ENCODE peak calls at places on chromosomes 4 and X, in eight cellular contexts. One of them, this sample, is unnamed.

GRCh38 chr4:100504086-100504874 is 13.5 kb downstream of the EMCN start:
- DNase-seq in mammary epithelial cell: no peak
- DNase-seq in heart left ventricle: no peak
- DNase-seq in HFF-Myc: no peak
- DNase-seq in tibial artery: no peak
- DNase-seq in astrocyte of the spinal cord: peak
- DNase-seq in vagina: no peak
- DNase-seq in transverse colon: no peak
- DNase-seq in this sample: no peak

GRCh38 chrX:136156560-136157117 is 9.3 kb downstream of the FHL1 start:
- DNase-seq in mammary epithelial cell: no peak
- DNase-seq in heart left ventricle: no peak
- DNase-seq in HFF-Myc: no peak
- DNase-seq in tibial artery: no peak
- DNase-seq in astrocyte of the spinal cord: no peak
- DNase-seq in vagina: no peak
- DNase-seq in transverse colon: no peak
- DNase-seq in this sample: no peak

GRCh38 chr4:173121044-173121685 is 47.4 kb upstream of the GALNT7 start:
- DNase-seq in mammary epithelial cell: peak
- DNase-seq in heart left ventricle: no peak
- DNase-seq in HFF-Myc: no peak
- DNase-seq in tibial artery: no peak
- DNase-seq in astrocyte of the spinal cord: peak
- DNase-seq in vagina: no peak
- DNase-seq in transverse colon: peak
- DNase-seq in this sample: no peak

GRCh38 chr4:55127053-55127452 is 1.7 kb upstream of the KDR start:
- DNase-seq in mammary epithelial cell: no peak
- DNase-seq in heart left ventricle: no peak
- DNase-seq in HFF-Myc: no peak
- DNase-seq in tibial artery: no peak
- DNase-seq in astrocyte of the spinal cord: no peak
- DNase-seq in vagina: no peak
- DNase-seq in transverse colon: no peak
- DNase-seq in this sample: no peak

GRCh38 chr4:159105761-159106243 is 2.9 kb downstream of the RAPGEF2 start:
- DNase-seq in mammary epithelial cell: peak
- DNase-seq in heart left ventricle: no peak
- DNase-seq in HFF-Myc: no peak
- DNase-seq in tibial artery: no peak
- DNase-seq in astrocyte of the spinal cord: peak
- DNase-seq in vagina: no peak
- DNase-seq in transverse colon: no peak
- DNase-seq in this sample: no peak

GRCh38 chr4:123198706-123199105 is 197.9 kb upstream of the SPRY1 start:
- DNase-seq in mammary epithelial cell: no peak
- DNase-seq in heart left ventricle: no peak
- DNase-seq in HFF-Myc: no peak
- DNase-seq in tibial artery: no peak
- DNase-seq in astrocyte of the spinal cord: no peak
- DNase-seq in vagina: no peak
- DNase-seq in transverse colon: no peak
- DNase-seq in this sample: no peak

GRCh38 chr4:184503869-184504300 is 29.5 kb upstream of the IRF2 start:
- DNase-seq in mammary epithelial cell: peak
- DNase-seq in heart left ventricle: no peak
- DNase-seq in HFF-Myc: peak
- DNase-seq in tibial artery: no peak
- DNase-seq in astrocyte of the spinal cord: no peak
- DNase-seq in vagina: no peak
- DNase-seq in transverse colon: no peak
- DNase-seq in this sample: no peak

GRCh38 chr4:44927361-44928061 is 201.2 kb upstream of the GNPDA2 start:
- DNase-seq in mammary epithelial cell: peak
- DNase-seq in heart left ventricle: no peak
- DNase-seq in HFF-Myc: no peak
- DNase-seq in tibial artery: no peak
- DNase-seq in astrocyte of the spinal cord: peak
- DNase-seq in vagina: no peak
- DNase-seq in transverse colon: no peak
- DNase-seq in this sample: no peak

GRCh38 chr4:114077610-114078009 is 98.2 kb upstream of the ARSJ start:
- DNase-seq in mammary epithelial cell: peak
- DNase-seq in heart left ventricle: no peak
- DNase-seq in HFF-Myc: peak
- DNase-seq in tibial artery: no peak
- DNase-seq in astrocyte of the spinal cord: peak
- DNase-seq in vagina: no peak
- DNase-seq in transverse colon: no peak
- DNase-seq in this sample: peak

GRCh38 chrX:26558719-26559386 is 342.9 kb downstream of the MAGEB5 start:
- DNase-seq in mammary epithelial cell: no peak
- DNase-seq in heart left ventricle: no peak
- DNase-seq in HFF-Myc: no peak
- DNase-seq in tibial artery: no peak
- DNase-seq in astrocyte of the spinal cord: no peak
- DNase-seq in vagina: no peak
- DNase-seq in transverse colon: no peak
- DNase-seq in this sample: no peak

GRCh38 chr4:146407669-146408084 is 114.1 kb downstream of the SLC10A7 start:
- DNase-seq in mammary epithelial cell: peak
- DNase-seq in heart left ventricle: no peak
- DNase-seq in HFF-Myc: no peak
- DNase-seq in tibial artery: no peak
- DNase-seq in astrocyte of the spinal cord: peak
- DNase-seq in vagina: no peak
- DNase-seq in transverse colon: no peak
- DNase-seq in this sample: no peak

GRCh38 chr4:112082954-112083586 is 62.2 kb upstream of the FAM241A start:
- DNase-seq in mammary epithelial cell: peak
- DNase-seq in heart left ventricle: no peak
- DNase-seq in HFF-Myc: peak
- DNase-seq in tibial artery: no peak
- DNase-seq in astrocyte of the spinal cord: peak
- DNase-seq in vagina: no peak
- DNase-seq in transverse colon: no peak
- DNase-seq in this sample: peak

GRCh38 chrX:16002185-16002584 is 121.2 kb upstream of the GRPR start:
- DNase-seq in mammary epithelial cell: no peak
- DNase-seq in heart left ventricle: no peak
- DNase-seq in HFF-Myc: no peak
- DNase-seq in tibial artery: no peak
- DNase-seq in astrocyte of the spinal cord: peak
- DNase-seq in vagina: no peak
- DNase-seq in transverse colon: no peak
- DNase-seq in this sample: no peak

GRCh38 chr4:104693601-104694201 is 199.0 kb upstream of the CXXC4 start:
- DNase-seq in mammary epithelial cell: peak
- DNase-seq in heart left ventricle: no peak
- DNase-seq in HFF-Myc: no peak
- DNase-seq in tibial artery: no peak
- DNase-seq in astrocyte of the spinal cord: peak
- DNase-seq in vagina: no peak
- DNase-seq in transverse colon: no peak
- DNase-seq in this sample: no peak

GRCh38 chr4:76747613-76748012 is 150.3 kb downstream of the SOWAHB start:
- DNase-seq in mammary epithelial cell: no peak
- DNase-seq in heart left ventricle: no peak
- DNase-seq in HFF-Myc: no peak
- DNase-seq in tibial artery: no peak
- DNase-seq in astrocyte of the spinal cord: no peak
- DNase-seq in vagina: no peak
- DNase-seq in transverse colon: no peak
- DNase-seq in this sample: no peak

GRCh38 chr4:38832624-38833528 is 23.7 kb downstream of the TLR6 start:
- DNase-seq in mammary epithelial cell: no peak
- DNase-seq in heart left ventricle: no peak
- DNase-seq in HFF-Myc: no peak
- DNase-seq in tibial artery: no peak
- DNase-seq in astrocyte of the spinal cord: no peak
- DNase-seq in vagina: no peak
- DNase-seq in transverse colon: no peak
- DNase-seq in this sample: no peak

GRCh38 chr4:10893417-10893816 is 208.8 kb upstream of the CLNK start:
- DNase-seq in mammary epithelial cell: peak
- DNase-seq in heart left ventricle: no peak
- DNase-seq in HFF-Myc: no peak
- DNase-seq in tibial artery: no peak
- DNase-seq in astrocyte of the spinal cord: no peak
- DNase-seq in vagina: no peak
- DNase-seq in transverse colon: no peak
- DNase-seq in this sample: no peak

GRCh38 chr4:10891866-10892265 is 207.3 kb upstream of the CLNK start:
- DNase-seq in mammary epithelial cell: no peak
- DNase-seq in heart left ventricle: no peak
- DNase-seq in HFF-Myc: no peak
- DNase-seq in tibial artery: no peak
- DNase-seq in astrocyte of the spinal cord: no peak
- DNase-seq in vagina: no peak
- DNase-seq in transverse colon: no peak
- DNase-seq in this sample: no peak

GRCh38 chr4:10889819-10890218 is 205.3 kb upstream of the CLNK start:
- DNase-seq in mammary epithelial cell: no peak
- DNase-seq in heart left ventricle: no peak
- DNase-seq in HFF-Myc: no peak
- DNase-seq in tibial artery: no peak
- DNase-seq in astrocyte of the spinal cord: no peak
- DNase-seq in vagina: no peak
- DNase-seq in transverse colon: no peak
- DNase-seq in this sample: no peak

GRCh38 chr4:10887600-10887999 is 203.0 kb upstream of the CLNK start:
- DNase-seq in mammary epithelial cell: no peak
- DNase-seq in heart left ventricle: no peak
- DNase-seq in HFF-Myc: no peak
- DNase-seq in tibial artery: no peak
- DNase-seq in astrocyte of the spinal cord: no peak
- DNase-seq in vagina: no peak
- DNase-seq in transverse colon: no peak
- DNase-seq in this sample: no peak
- TF ChIP-seq CTCF in mammary epithelial cell: no peak
- TF ChIP-seq CTCF in heart left ventricle: no peak
- TF ChIP-seq CTCF in HFF-Myc: no peak
- TF ChIP-seq CTCF in tibial artery: no peak
- TF ChIP-seq CTCF in astrocyte of the spinal cord: no peak
- TF ChIP-seq CTCF in vagina: no peak
- TF ChIP-seq CTCF in transverse colon: no peak
- TF ChIP-seq CTCF in this sample: no peak

GRCh38 chrX:120308959-120309872 is 2.0 kb downstream of the TMEM255A start:
- DNase-seq in mammary epithelial cell: peak
- DNase-seq in heart left ventricle: peak
- DNase-seq in HFF-Myc: no peak
- DNase-seq in tibial artery: peak
- DNase-seq in astrocyte of the spinal cord: peak
- DNase-seq in vagina: no peak
- DNase-seq in transverse colon: peak
- DNase-seq in this sample: no peak
- TF ChIP-seq CTCF in mammary epithelial cell: peak
- TF ChIP-seq CTCF in heart left ventricle: peak
- TF ChIP-seq CTCF in HFF-Myc: peak
- TF ChIP-seq CTCF in tibial artery: no peak
- TF ChIP-seq CTCF in astrocyte of the spinal cord: peak
- TF ChIP-seq CTCF in vagina: no peak
- TF ChIP-seq CTCF in transverse colon: peak
- TF ChIP-seq CTCF in this sample: peak

GRCh38 chr4:84492737-84493091 is 6.4 kb downstream of the NKX6-1 start:
- DNase-seq in mammary epithelial cell: no peak
- DNase-seq in heart left ventricle: no peak
- DNase-seq in HFF-Myc: no peak
- DNase-seq in tibial artery: no peak
- DNase-seq in astrocyte of the spinal cord: no peak
- DNase-seq in vagina: peak
- DNase-seq in transverse colon: no peak
- DNase-seq in this sample: no peak

GRCh38 chr4:84491420-84491819 is 7.7 kb downstream of the NKX6-1 start:
- DNase-seq in mammary epithelial cell: no peak
- DNase-seq in heart left ventricle: no peak
- DNase-seq in HFF-Myc: no peak
- DNase-seq in tibial artery: no peak
- DNase-seq in astrocyte of the spinal cord: no peak
- DNase-seq in vagina: no peak
- DNase-seq in transverse colon: no peak
- DNase-seq in this sample: no peak

GRCh38 chr4:84492290-84492689 is 6.8 kb downstream of the NKX6-1 start:
- DNase-seq in mammary epithelial cell: no peak
- DNase-seq in heart left ventricle: no peak
- DNase-seq in HFF-Myc: no peak
- DNase-seq in tibial artery: no peak
- DNase-seq in astrocyte of the spinal cord: no peak
- DNase-seq in vagina: no peak
- DNase-seq in transverse colon: no peak
- DNase-seq in this sample: no peak

GRCh38 chr4:84494518-84494917 is 4.6 kb downstream of the NKX6-1 start:
- DNase-seq in mammary epithelial cell: no peak
- DNase-seq in heart left ventricle: no peak
- DNase-seq in HFF-Myc: no peak
- DNase-seq in tibial artery: no peak
- DNase-seq in astrocyte of the spinal cord: no peak
- DNase-seq in vagina: no peak
- DNase-seq in transverse colon: no peak
- DNase-seq in this sample: no peak

DNA sequence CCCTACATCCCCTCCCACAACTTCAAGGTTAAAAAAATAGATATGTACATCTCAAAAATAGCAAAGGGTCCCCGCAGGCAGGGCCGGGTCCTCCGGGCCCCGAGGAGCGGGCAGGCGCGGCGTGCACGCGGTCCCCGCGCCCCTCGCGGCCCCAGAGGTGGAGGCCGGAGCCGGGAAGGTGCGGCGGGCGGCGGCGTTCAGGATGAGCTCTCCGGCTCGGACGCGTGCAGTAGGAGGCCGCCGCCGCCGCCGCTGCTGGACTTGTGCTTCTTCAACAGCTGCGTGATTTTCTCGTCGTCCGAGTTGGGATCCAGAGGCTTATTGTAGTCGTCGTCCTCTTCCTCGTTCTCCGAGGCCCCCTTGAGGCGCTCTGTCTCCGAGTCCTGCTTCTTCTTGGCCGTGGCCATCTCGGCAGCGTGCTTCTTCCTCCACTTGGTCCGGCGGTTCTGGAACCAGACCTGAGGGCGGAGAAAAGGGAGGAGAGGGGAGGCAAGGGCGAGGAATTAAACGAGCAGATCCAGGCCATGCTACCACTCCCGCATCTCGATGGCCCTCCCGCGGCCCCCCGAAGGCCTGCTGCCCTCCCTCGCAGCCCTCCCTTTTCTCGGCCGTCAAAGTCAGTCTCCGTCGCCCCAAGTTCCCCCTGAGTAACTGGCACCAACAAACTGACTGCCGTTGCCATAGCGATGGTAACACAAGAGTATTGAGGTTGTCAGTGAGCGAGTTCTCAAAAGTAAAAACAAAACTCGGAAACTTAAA is 5.8 kb downstream of the NKX6-1 start:
- DNase-seq in mammary epithelial cell: no peak
- DNase-seq in heart left ventricle: no peak
- DNase-seq in HFF-Myc: no peak
- DNase-seq in tibial artery: no peak
- DNase-seq in astrocyte of the spinal cord: peak
- DNase-seq in vagina: peak
- DNase-seq in transverse colon: peak
- DNase-seq in this sample: no peak
- TF ChIP-seq CTCF in mammary epithelial cell: no peak
- TF ChIP-seq CTCF in heart left ventricle: no peak
- TF ChIP-seq CTCF in HFF-Myc: no peak
- TF ChIP-seq CTCF in tibial artery: no peak
- TF ChIP-seq CTCF in astrocyte of the spinal cord: peak
- TF ChIP-seq CTCF in vagina: no peak
- TF ChIP-seq CTCF in transverse colon: no peak
- TF ChIP-seq CTCF in this sample: peak

GRCh38 chr4:87758278-87758677 is 41.1 kb upstream of the IBSP start:
- DNase-seq in mammary epithelial cell: no peak
- DNase-seq in heart left ventricle: no peak
- DNase-seq in HFF-Myc: no peak
- DNase-seq in tibial artery: no peak
- DNase-seq in astrocyte of the spinal cord: no peak
- DNase-seq in vagina: no peak
- DNase-seq in transverse colon: no peak
- DNase-seq in this sample: no peak
- TF ChIP-seq CTCF in mammary epithelial cell: no peak
- TF ChIP-seq CTCF in heart left ventricle: no peak
- TF ChIP-seq CTCF in HFF-Myc: no peak
- TF ChIP-seq CTCF in tibial artery: no peak
- TF ChIP-seq CTCF in astrocyte of the spinal cord: no peak
- TF ChIP-seq CTCF in vagina: no peak
- TF ChIP-seq CTCF in transverse colon: no peak
- TF ChIP-seq CTCF in this sample: no peak

This sample was measured in AG09319.